ENCODE peak calls at places on chromosome 5, in five cellular contexts. B is GM23248; E is erythroblast; X is stimulated activated CD8-positive, alpha-beta memory T cell treated with anti-CD3 and anti-CD28 coated beads, Interleukin-12 subunit alpha, Interleukin-12 subunit beta, amount 100 ng/mL, for 1 hour; K is SW 1271. A is an unnamed sample.

GRCh38 chr5:169251685-169252084 is 49.3 kb downstream of the SLIT3 start:
- DNase-seq in E (no peak), B (peak), K (no peak), X (no peak), A (no peak)

GRCh38 chr5:78974011-78974410 is 11.1 kb downstream of the ARSB start:
- DNase-seq in E (no peak), X (no peak), K (no peak), B (no peak), A (no peak)

GRCh38 chr5:60340965-60341471 is 358.9 kb downstream of the DEPDC1B start:
- DNase-seq in K (no peak), E (no peak), X (no peak), B (peak), A (no peak)

GRCh38 chr5:132477784-132478497 is 12.6 kb downstream of the IRF1 start:
- DNase-seq in K (no peak), B (no peak), X (no peak), E (no peak), A (no peak)

GRCh38 chr5:20833081-20833627 is 845.2 kb upstream of the CDH18 start:
- DNase-seq in K (no peak), B (no peak), E (no peak), X (no peak), A (no peak)

GRCh38 chr5:149837680-149838269 is 106.8 kb downstream of the PDE6A start:
- DNase-seq in K (no peak), X (no peak), B (peak), E (peak), A (no peak)

GRCh38 chr5:175696139-175696854 is 38.4 kb downstream of the HRH2 start:
- DNase-seq in K (peak), X (peak), E (peak), B (peak), A (no peak)

GRCh38 chr5:32168460-32169033 is 5.6 kb downstream of the GOLPH3 start:
- DNase-seq in K (no peak), B (no peak), E (no peak), X (no peak), A (no peak)

GRCh38 chr5:117177302-117177701 is 602.7 kb upstream of the SEMA6A start:
- DNase-seq in E (no peak), B (no peak), X (no peak), K (no peak), A (no peak)

GRCh38 chr5:16492398-16493175 is 27.0 kb upstream of the ZNF622 start:
- DNase-seq in K (no peak), B (peak), E (no peak), X (no peak), A (peak)

GRCh38 chr5:177124486-177124991 is 9.0 kb upstream of the NSD1 start:
- DNase-seq in B (no peak), E (no peak), K (no peak), X (no peak), A (no peak)

GRCh38 chr5:107330903-107331302 is 339.8 kb downstream of the EFNA5 start:
- DNase-seq in K (no peak), E (no peak), X (no peak), B (no peak), A (no peak)

GRCh38 chr5:132227485-132228240 is at the start of gene P4HA2:
- DNase-seq in E (peak), K (peak), X (no peak), B (peak), A (no peak)

GRCh38 chr5:72282878-72283277 is 37.2 kb downstream of the MRPS27 start:
- DNase-seq in B (peak), X (no peak), K (no peak), E (peak), A (no peak)

GRCh38 chr5:173786296-173787187 is 101.6 kb upstream of the CPEB4 start:
- DNase-seq in X (no peak), K (no peak), B (no peak), E (peak), A (no peak)

GRCh38 chr5:80919678-80920196 is 40.4 kb upstream of the RASGRF2 start:
- DNase-seq in K (no peak), B (no peak), X (no peak), E (no peak), A (no peak)

GRCh38 chr5:29203049-29203448 is 1990.4 kb upstream of the CDH6 start:
- DNase-seq in E (no peak), X (no peak), K (no peak), B (no peak), A (no peak)

GRCh38 chr5:151719228-151719861 is 32.6 kb upstream of the SPARC start:
- DNase-seq in X (no peak), K (no peak), E (peak), B (peak), A (no peak)

GRCh38 chr5:171808951-171809350 is 23.3 kb downstream of the SMIM23 start:
- DNase-seq in X (no peak), B (peak), K (no peak), E (no peak), A (no peak)

GRCh38 chr5:473344-474192 is 30.6 kb downstream of the EXOC3 start:
- DNase-seq in K (no peak), B (peak), X (no peak), E (peak), A (no peak)